ENCODE peak calls at places on chromosomes 3 and 15, in nine cellular contexts. F is Panc1; D is pancreas; K is body of pancreas; I is CD8-positive, alpha-beta T cell; G is upper lobe of right lung; E is astrocyte; X is H9; Y is A549. U is an unnamed sample.

GRCh38 chr3:170746175-170746942 is 123.6 kb downstream of the RPL22L1 start:
- DNase-seq in F (no peak), D (no peak), K (no peak), I (no peak), G (no peak), E (no peak), X (no peak), Y (no peak), U (no peak)

GRCh38 chr3:155387571-155387970 is 94.1 kb upstream of the STRIT1 start:
- DNase-seq in F (no peak), D (no peak), K (no peak), I (no peak), G (no peak), E (peak), X (no peak), Y (no peak), U (no peak)

GRCh38 chr3:121719423-121719822 is 30.1 kb downstream of the GOLGB1 start:
- DNase-seq in F (no peak), D (no peak), K (no peak), I (no peak), G (no peak), E (no peak), X (no peak), Y (no peak), U (no peak)

GRCh38 chr15:67863442-67863987 is 23.7 kb upstream of the RNU6-1 start:
- DNase-seq in F (no peak), D (peak), K (peak), I (peak), G (peak), E (peak), X (peak), Y (peak), U (peak)

GRCh38 chr3:100697723-100698285 is 11.5 kb upstream of the TFG start:
- DNase-seq in F (no peak), D (no peak), K (no peak), I (no peak), G (no peak), E (no peak), X (no peak), Y (no peak), U (no peak)

GRCh38 chr3:184185461-184186183 is 377 bp upstream of the ABCF3 start:
- DNase-seq in F (peak), D (peak), K (peak), I (peak), G (peak), E (peak), X (peak), Y (peak), U (peak)

GRCh38 chr15:58473720-58474119 is 41.9 kb downstream of the LIPC start:
- DNase-seq in F (no peak), D (no peak), K (no peak), I (no peak), G (no peak), E (peak), X (no peak), Y (peak), U (no peak)

GRCh38 chr15:36323607-36324006 is 255.8 kb upstream of the CDIN1 start:
- DNase-seq in F (no peak), D (no peak), K (no peak), I (no peak), G (no peak), E (peak), X (no peak), Y (no peak), U (no peak)

GRCh38 chr3:49790626-49791411 is 4.5 kb upstream of the IP6K1 start:
- DNase-seq in F (no peak), D (no peak), K (no peak), I (no peak), G (no peak), E (no peak), X (no peak), Y (no peak), U (peak)

GRCh38 chr3:139473155-139473771 is 3.1 kb downstream of the RBP2 start:
- DNase-seq in F (no peak), D (no peak), K (no peak), I (no peak), G (no peak), E (no peak), X (no peak), Y (peak), U (no peak)

GRCh38 chr3:45943207-45943846 is at the start of gene CXCR6:
- DNase-seq in F (no peak), D (no peak), K (no peak), I (no peak), G (no peak), E (peak), X (no peak), Y (no peak), U (no peak)

GRCh38 chr3:89380006-89380405 is 272.6 kb downstream of the EPHA3 start:
- DNase-seq in F (no peak), D (no peak), K (no peak), I (no peak), G (no peak), E (peak), X (no peak), Y (no peak), U (no peak)

GRCh38 chr15:68658151-68658550 is 79.4 kb downstream of the CORO2B start:
- DNase-seq in F (no peak), D (no peak), K (no peak), I (no peak), G (peak), E (no peak), X (no peak), Y (no peak), U (peak)

GRCh38 chr3:62875103-62876002 is at the start of gene CADPS:
- DNase-seq in F (no peak), D (peak), K (peak), I (no peak), G (no peak), E (peak), X (peak), Y (no peak), U (peak)

GRCh38 chr15:68586274-68586961 is 7.6 kb downstream of the CORO2B start:
- DNase-seq in F (peak), D (no peak), K (peak), I (no peak), G (peak), E (peak), X (no peak), Y (peak), U (no peak)

GRCh38 chr3:4953119-4953518 is 26.1 kb upstream of the BHLHE40 start:
- DNase-seq in F (no peak), D (no peak), K (no peak), I (no peak), G (no peak), E (peak), X (no peak), Y (no peak), U (no peak)

GRCh38 chr3:133937061-133937686 is 41.5 kb upstream of the RAB6B start:
- DNase-seq in F (no peak), D (peak), K (no peak), I (no peak), G (no peak), E (no peak), X (peak), Y (no peak), U (no peak)

GRCh38 chr3:134409041-134409440 is 34.8 kb upstream of the AMOTL2 start:
- DNase-seq in F (no peak), D (no peak), K (no peak), I (no peak), G (no peak), E (no peak), X (no peak), Y (no peak), U (no peak)

GRCh38 chr15:66172339-66172980 is 81.1 kb downstream of the MEGF11 start:
- DNase-seq in F (no peak), D (no peak), K (no peak), I (no peak), G (no peak), E (no peak), X (peak), Y (no peak), U (peak)

GRCh38 chr3:38986901-38987300 is 64.8 kb downstream of the SCN11A start:
- DNase-seq in F (no peak), D (no peak), K (no peak), I (no peak), G (no peak), E (no peak), X (no peak), Y (no peak), U (no peak)

GRCh38 chr3:89889386-89889785 is 782.0 kb downstream of the EPHA3 start:
- DNase-seq in F (no peak), D (no peak), K (no peak), I (no peak), G (no peak), E (no peak), X (peak), Y (no peak), U (no peak)

GRCh38 chr3:155244206-155244605 is 49.3 kb downstream of the STRIT1 start:
- DNase-seq in F (no peak), D (no peak), K (no peak), I (no peak), G (no peak), E (no peak), X (no peak), Y (no peak), U (no peak)

GRCh38 chr3:164533275-164533674 is 545.0 kb downstream of the SI start:
- DNase-seq in F (no peak), D (no peak), K (no peak), I (no peak), G (no peak), E (no peak), X (no peak), Y (no peak), U (no peak)

GRCh38 chr15:63104727-63105126 is 16.9 kb upstream of the LACTB start:
- DNase-seq in F (no peak), D (no peak), K (no peak), I (no peak), G (no peak), E (peak), X (no peak), Y (no peak), U (no peak)

GRCh38 chr15:66838671-66839239 is 136.7 kb downstream of the SMAD6 start:
- DNase-seq in F (no peak), D (no peak), K (no peak), I (no peak), G (no peak), E (peak), X (no peak), Y (peak), U (no peak)

GRCh38 chr3:56881035-56881575 is 79.4 kb upstream of the ARHGEF3 start:
- DNase-seq in F (no peak), D (no peak), K (no peak), I (no peak), G (no peak), E (no peak), X (no peak), Y (no peak), U (no peak)

GRCh38 chr3:56061227-56061626 is 407.0 kb downstream of the ERC2 start:
- DNase-seq in F (no peak), D (no peak), K (no peak), I (no peak), G (no peak), E (no peak), X (no peak), Y (no peak), U (no peak)

GRCh38 chr15:61318276-61318675 is 89.2 kb upstream of the RORA start:
- DNase-seq in F (no peak), D (no peak), K (peak), I (no peak), G (no peak), E (no peak), X (no peak), Y (no peak), U (no peak)

GRCh38 chr15:62545392-62546227 is 380.5 kb upstream of the C2CD4B start:
- DNase-seq in F (no peak), D (no peak), K (peak), I (no peak), G (no peak), E (peak), X (no peak), Y (no peak), U (peak)

GRCh38 chr15:68404056-68404798 is 27.7 kb downstream of the ITGA11 start:
- DNase-seq in F (no peak), D (no peak), K (no peak), I (no peak), G (no peak), E (no peak), X (peak), Y (no peak), U (no peak)

GRCh38 chr15:33234019-33234418 is 39.5 kb upstream of the FMN1 start:
- DNase-seq in F (no peak), D (no peak), K (peak), I (no peak), G (no peak), E (peak), X (no peak), Y (peak), U (no peak)

GRCh38 chr3:160038862-160039562 is 50.4 kb downstream of the IL12A start:
- DNase-seq in F (no peak), D (peak), K (peak), I (no peak), G (peak), E (peak), X (peak), Y (no peak), U (peak)

GRCh38 chr15:83559310-83559966 is 94.5 kb upstream of the ADAMTSL3 start:
- DNase-seq in F (peak), D (no peak), K (peak), I (no peak), G (no peak), E (peak), X (peak), Y (peak), U (peak)

GRCh38 chr15:66014639-66015182 is 145.4 kb downstream of the RAB11A start:
- DNase-seq in F (no peak), D (no peak), K (no peak), I (no peak), G (no peak), E (no peak), X (no peak), Y (no peak), U (no peak)

GRCh38 chr3:145807990-145808389 is 353.0 kb downstream of the PLOD2 start:
- DNase-seq in F (no peak), D (no peak), K (no peak), I (no peak), G (no peak), E (peak), X (no peak), Y (peak), U (no peak)

GRCh38 chr3:141578197-141578596 is 91.4 kb downstream of the RASA2 start:
- DNase-seq in F (no peak), D (no peak), K (no peak), I (no peak), G (no peak), E (peak), X (no peak), Y (no peak), U (no peak)

GRCh38 chr3:193134895-193135294 is 106.1 kb upstream of the PLAAT1 start:
- DNase-seq in F (peak), D (no peak), K (peak), I (no peak), G (no peak), E (peak), X (no peak), Y (no peak), U (no peak)

GRCh38 chr3:182400838-182401237 is 392.5 kb upstream of the ATP11B start:
- DNase-seq in F (no peak), D (no peak), K (no peak), I (no peak), G (no peak), E (no peak), X (no peak), Y (no peak), U (no peak)

GRCh38 chr15:98647026-98647773 is 1.1 kb upstream of the IGF1R start:
- DNase-seq in F (peak), D (peak), K (peak), I (peak), G (peak), E (peak), X (peak), Y (peak), U (peak)
- TF ChIP-seq CTCF in F (peak), D (peak), K (no peak), I (peak), G (peak), E (peak), X (peak), Y (peak), U (peak)

GRCh38 chr3:110758208-110758607 is 313.4 kb upstream of the NECTIN3 start:
- DNase-seq in F (no peak), D (no peak), K (no peak), I (no peak), G (no peak), E (no peak), X (no peak), Y (no peak), U (no peak)

GRCh38 chr3:110750201-110750600 is 321.4 kb upstream of the NECTIN3 start:
- DNase-seq in F (no peak), D (no peak), K (no peak), I (no peak), G (no peak), E (no peak), X (no peak), Y (no peak), U (no peak)

GRCh38 chr3:110755345-110755744 is 316.3 kb upstream of the NECTIN3 start:
- DNase-seq in F (no peak), D (no peak), K (no peak), I (no peak), G (no peak), E (no peak), X (no peak), Y (no peak), U (no peak)

GRCh38 chr3:110752307-110752706 is 319.3 kb upstream of the NECTIN3 start:
- DNase-seq in F (no peak), D (no peak), K (no peak), I (no peak), G (no peak), E (no peak), X (no peak), Y (no peak), U (no peak)

GRCh38 chr3:110754207-110754916 is 317.3 kb upstream of the NECTIN3 start:
- DNase-seq in F (no peak), D (no peak), K (no peak), I (no peak), G (no peak), E (no peak), X (no peak), Y (no peak), U (no peak)
- H3K27ac ChIP-seq in F (no peak), D (no peak), K (no peak), I (no peak), G (no peak), E (no peak), X (no peak), Y (no peak), U (no peak)

GRCh38 chr3:36842275-36842674 is 77.9 kb upstream of the DCLK3 start:
- DNase-seq in F (no peak), D (no peak), K (no peak), I (no peak), G (no peak), E (no peak), X (no peak), Y (no peak), U (no peak)

GRCh38 chr3:36840453-36840921 is 76.1 kb upstream of the DCLK3 start:
- DNase-seq in F (no peak), D (no peak), K (no peak), I (no peak), G (no peak), E (no peak), X (no peak), Y (no peak), U (no peak)

GRCh38 chr3:36846406-36846805 is 82.1 kb upstream of the DCLK3 start:
- DNase-seq in F (no peak), D (no peak), K (no peak), I (no peak), G (no peak), E (no peak), X (no peak), Y (no peak), U (no peak)

DNA sequence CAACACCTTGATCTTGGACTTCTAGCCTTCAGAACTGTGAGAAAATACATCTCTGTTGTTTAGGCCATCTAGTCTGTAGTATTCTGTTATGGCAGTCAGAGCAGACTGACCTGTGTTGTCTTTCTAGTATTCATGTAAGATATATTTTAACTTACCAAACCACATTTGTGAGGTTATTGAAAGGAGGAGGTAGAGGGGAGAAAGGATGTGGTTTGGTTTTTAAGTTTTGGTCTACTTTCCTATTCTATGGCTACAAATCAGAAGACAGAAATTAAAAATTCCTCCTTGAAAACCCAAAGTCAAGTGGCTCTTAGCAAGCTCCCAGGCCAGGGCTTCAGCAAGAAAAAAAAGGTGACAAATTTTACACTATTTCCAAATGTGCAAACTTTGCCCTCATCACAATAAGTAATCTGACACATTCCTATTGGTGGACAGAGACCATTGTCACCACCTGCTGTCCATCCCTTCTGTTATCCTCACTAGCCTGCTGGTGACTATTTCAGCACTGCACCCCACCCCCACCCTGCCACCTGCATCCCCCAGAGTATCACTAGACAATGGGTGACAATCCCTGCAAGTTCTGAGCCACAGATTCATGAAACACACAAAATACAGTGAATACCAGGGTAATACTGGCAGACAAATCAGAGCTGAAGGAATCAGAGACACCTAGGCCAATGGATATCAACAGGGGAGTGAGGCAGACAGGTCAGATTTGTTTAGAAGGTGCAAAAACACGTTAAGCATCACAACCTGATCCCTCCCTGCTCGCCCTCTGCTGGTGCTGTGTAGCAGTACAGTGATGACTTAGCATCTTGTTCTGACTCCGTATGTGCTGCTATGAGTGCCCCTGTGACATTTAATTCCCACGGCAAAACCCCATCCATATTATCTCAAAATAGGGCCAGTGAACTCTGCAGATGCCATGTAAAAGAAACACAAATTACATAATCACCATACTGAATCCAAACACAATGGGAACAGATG is 79.0 kb upstream of the DCLK3 start:
- DNase-seq in F (peak), D (no peak), K (no peak), I (peak), G (no peak), E (peak), X (peak), Y (peak), U (peak)
- TF ChIP-seq CTCF in F (peak), D (peak), K (peak), I (peak), G (peak), E (peak), X (peak), Y (peak), U (peak)

DNA sequence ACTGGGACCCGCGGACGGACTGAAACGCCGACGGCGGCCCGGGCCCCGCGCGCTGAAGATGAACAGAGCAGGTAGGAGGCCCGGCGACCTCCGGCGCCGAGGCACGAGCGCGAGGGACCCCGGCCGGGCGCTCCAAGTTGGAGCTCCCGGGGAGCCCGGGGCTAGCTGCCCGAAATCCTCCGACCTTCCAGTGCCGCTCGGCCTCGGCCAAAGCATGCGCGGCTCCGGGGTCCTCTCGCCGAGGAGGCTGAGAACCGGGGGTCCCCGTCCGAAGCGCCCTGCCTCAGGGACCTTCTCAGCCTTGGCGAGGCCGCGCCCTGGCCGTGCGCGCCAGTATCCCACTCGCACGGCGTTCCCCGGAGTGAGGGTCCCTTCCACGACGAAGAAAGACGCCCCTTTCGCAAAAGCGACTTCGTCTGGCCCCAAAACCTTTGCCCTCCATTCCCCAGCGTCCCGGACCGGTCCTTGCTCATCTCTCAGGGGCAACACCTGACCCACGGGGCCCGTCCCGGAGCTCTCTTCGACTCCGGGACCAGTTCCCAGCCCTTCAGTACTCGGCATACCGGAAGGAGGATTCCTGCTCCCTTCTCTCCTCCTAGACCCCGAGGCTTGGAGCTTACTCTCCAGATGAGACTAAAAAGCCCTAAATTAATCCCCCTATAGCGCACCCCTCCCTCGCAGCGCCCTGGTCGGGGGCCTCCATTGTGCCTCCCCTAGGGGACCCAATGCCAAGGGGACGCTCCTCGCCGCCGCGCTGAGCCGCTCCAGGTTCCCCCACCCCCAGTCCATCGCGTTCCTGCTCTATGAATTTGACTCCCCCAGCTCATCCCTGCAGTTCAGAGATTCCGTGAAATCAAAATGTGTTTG is 7.7 kb upstream of the FGD5 start:
- DNase-seq in F (no peak), D (no peak), K (no peak), I (no peak), G (no peak), E (no peak), X (peak), Y (no peak), U (no peak)
- H3K27ac ChIP-seq in F (no peak), D (no peak), K (peak), I (no peak), G (peak), E (no peak), X (no peak), Y (no peak), U (no peak)